ENCODE peak calls at places on chromosomes 11 and 22, in six cellular contexts. C is MM.1S, V is choroid plexus epithelial cell, L is fibroblast of mammary gland, H is pancreas, M is upper lobe of right lung. U is an unnamed sample.

GRCh38 chr11:99589771-99590170 is 569.0 kb downstream of the CNTN5 start:
- DNase-seq in C (no peak), V (no peak), L (no peak), H (no peak), M (no peak), U (no peak)

GRCh38 chr22:17035246-17035645 is 27.2 kb upstream of the GAB4 start:
- DNase-seq in C (no peak), V (no peak), L (no peak), H (no peak), M (no peak), U (no peak)

GRCh38 chr11:74011360-74012071 is 2.6 kb upstream of the UCP3 start:
- DNase-seq in C (no peak), V (peak), L (peak), H (no peak), M (no peak), U (peak)

GRCh38 chr11:441418-442274 is at the start of gene ANO9:
- DNase-seq in C (peak), V (no peak), L (no peak), H (peak), M (peak), U (no peak)

GRCh38 chr11:34977039-34977906 is 60.9 kb downstream of the PDHX start:
- DNase-seq in C (no peak), V (peak), L (peak), H (no peak), M (no peak), U (peak)

GRCh38 chr22:40243891-40244290 is 66.2 kb downstream of the TNRC6B start:
- DNase-seq in C (peak), V (no peak), L (no peak), H (no peak), M (no peak), U (no peak)

GRCh38 chr22:39253427-39254070 is 8.8 kb upstream of the PDGFB start:
- DNase-seq in C (peak), V (peak), L (peak), H (peak), M (no peak), U (peak)

GRCh38 chr22:39405346-39406085 is 5.9 kb downstream of the TAB1 start:
- DNase-seq in C (no peak), V (peak), L (peak), H (no peak), M (no peak), U (peak)

GRCh38 chr11:78037056-78037455 is 14.0 kb upstream of the KCTD14 start:
- DNase-seq in C (no peak), V (no peak), L (no peak), H (peak), M (peak), U (no peak)

GRCh38 chr11:102788334-102789035 is 8.1 kb upstream of the MMP10 start:
- DNase-seq in C (no peak), V (no peak), L (no peak), H (no peak), M (no peak), U (no peak)

GRCh38 chr11:102780491-102780918 is at the start of gene MMP10:
- DNase-seq in C (no peak), V (peak), L (peak), H (no peak), M (no peak), U (peak)

GRCh38 chr11:102783016-102783415 is 2.6 kb upstream of the MMP10 start:
- DNase-seq in C (no peak), V (no peak), L (no peak), H (no peak), M (no peak), U (no peak)

GRCh38 chr11:102784380-102784779 is 4.0 kb upstream of the MMP10 start:
- DNase-seq in C (no peak), V (no peak), L (no peak), H (no peak), M (no peak), U (no peak)

GRCh38 chr11:102783720-102784119 is 3.3 kb upstream of the MMP10 start:
- DNase-seq in C (no peak), V (no peak), L (no peak), H (no peak), M (no peak), U (no peak)
- H3K4me3 ChIP-seq in C (no peak), V (no peak), L (no peak), H (no peak), M (no peak), U (no peak)

GRCh38 chr11:106581399-106581798 is 436.9 kb downstream of the GUCY1A2 start:
- DNase-seq in C (no peak), V (no peak), L (no peak), H (peak), M (no peak), U (no peak)

GRCh38 chr11:106585061-106585460 is 433.2 kb downstream of the GUCY1A2 start:
- DNase-seq in C (no peak), V (peak), L (peak), H (no peak), M (no peak), U (peak)
- TF ChIP-seq CTCF in C (peak), V (peak), L (peak), H (no peak), M (no peak), U (peak)

GRCh38 chr22:30423959-30424380 is 1.6 kb upstream of the MTFP1 start:
- DNase-seq in C (peak), V (peak), L (peak), H (peak), M (peak), U (peak)

GRCh38 chr22:30424471-30425326 is 869 bp upstream of the MTFP1 start:
- DNase-seq in C (peak), V (no peak), L (peak), H (no peak), M (no peak), U (no peak)

GRCh38 chr22:30421695-30422480 is 3.7 kb upstream of the MTFP1 start:
- DNase-seq in C (no peak), V (peak), L (no peak), H (no peak), M (no peak), U (no peak)

GRCh38 chr22:30423296-30423958 is 2.1 kb upstream of the MTFP1 start:
- DNase-seq in C (peak), V (peak), L (no peak), H (no peak), M (peak), U (no peak)

GRCh38 chr22:30422481-30423295 is 2.9 kb upstream of the MTFP1 start:
- DNase-seq in C (no peak), V (peak), L (peak), H (peak), M (peak), U (peak)
- H3K4me3 ChIP-seq in C (peak), V (peak), L (peak), H (peak), M (peak), U (peak)

GRCh38 chr11:3058753-3059664 is 1.8 kb upstream of the CARS1 start:
- DNase-seq in C (no peak), V (peak), L (peak), H (no peak), M (no peak), U (peak)
- TF ChIP-seq CTCF in C (peak), V (peak), L (no peak), H (no peak), M (no peak), U (peak)

GRCh38 chr11:86116996-86117705 is 48.3 kb upstream of the PICALM start:
- DNase-seq in C (no peak), V (peak), L (peak), H (no peak), M (no peak), U (peak)

GRCh38 chr11:86115542-86116385 is 46.9 kb upstream of the PICALM start:
- DNase-seq in C (no peak), V (peak), L (peak), H (no peak), M (no peak), U (no peak)

GRCh38 chr11:86118201-86118600 is 49.3 kb upstream of the PICALM start:
- DNase-seq in C (no peak), V (no peak), L (no peak), H (no peak), M (no peak), U (no peak)

GRCh38 chr11:86117706-86118050 is 48.8 kb upstream of the PICALM start:
- DNase-seq in C (no peak), V (no peak), L (no peak), H (no peak), M (no peak), U (no peak)

DNA sequence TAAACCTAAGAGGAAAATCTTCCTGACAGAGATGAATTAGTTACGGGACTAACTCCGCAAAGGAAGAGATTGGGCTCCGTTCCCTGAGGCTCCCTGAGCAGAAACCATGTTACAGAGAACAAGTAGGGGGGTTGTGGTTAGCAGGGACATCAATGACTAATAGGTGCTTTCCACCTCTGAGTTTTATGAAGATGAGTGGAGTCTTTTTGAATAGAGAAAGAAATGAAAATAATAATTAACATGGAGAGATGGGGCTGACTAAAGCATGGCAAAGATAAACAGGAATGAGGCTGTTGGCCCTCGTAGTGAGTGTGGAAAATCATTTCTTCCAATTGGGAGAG is 47.5 kb upstream of the PICALM start:
- DNase-seq in C (peak), V (peak), L (peak), H (no peak), M (no peak), U (peak)
- H3K4me3 ChIP-seq in C (no peak), V (no peak), L (no peak), H (no peak), M (no peak), U (no peak)

U was measured in AG10803.